ENCODE peak calls at places on chromosome 11, in four cellular contexts. Q is fibroblast of lung, Y is choroid plexus epithelial cell, N is endothelial cell. T is an unnamed sample.

GRCh38 chr11:116234989-116235567 is 537.7 kb downstream of the BUD13 start:
- DNase-seq in Q (no peak), Y (no peak), N (no peak), T (no peak)

GRCh38 chr11:13321431-13321830 is 43.8 kb downstream of the BMAL1 start:
- DNase-seq in Q (no peak), Y (no peak), N (no peak), T (no peak)

GRCh38 chr11:40129276-40129675 is 1330.2 kb downstream of the LRRC4C start:
- DNase-seq in Q (no peak), Y (peak; percentile 5), N (no peak), T (no peak)

GRCh38 chr11:44851496-44851895 is 99.2 kb downstream of the TP53I11 start:
- DNase-seq in Q (no peak), Y (no peak), N (no peak), T (no peak)

GRCh38 chr11:113632981-113633380 is 73.1 kb downstream of the TMPRSS5 start:
- DNase-seq in Q (peak; percentile 63), Y (peak; percentile 32), N (no peak), T (no peak)

GRCh38 chr11:69509846-69510390 is 28.5 kb downstream of the LINC01488 start:
- DNase-seq in Q (no peak), Y (no peak), N (no peak), T (no peak)

GRCh38 chr11:124481365-124482323 is 36.1 kb upstream of the OR8B8 start:
- DNase-seq in Q (peak; percentile 66), Y (peak; percentile 80), N (peak; percentile 44), T (peak; percentile 7)

GRCh38 chr11:68976563-68976962 is 4.2 kb downstream of the MRGPRD start:
- DNase-seq in Q (no peak), Y (no peak), N (no peak), T (no peak)

GRCh38 chr11:96154802-96155520 is 188.0 kb downstream of the MAML2 start:
- DNase-seq in Q (peak; percentile 88), Y (peak; percentile 70), N (no peak), T (no peak)

GRCh38 chr11:64284962-64285884 is at the start of gene GPR137:
- DNase-seq in Q (peak; percentile 61), Y (peak; percentile 65), N (peak; percentile 91), T (peak; percentile 89)

GRCh38 chr11:86162257-86162656 is 82.3 kb upstream of the EED start:
- DNase-seq in Q (peak; percentile 92), Y (peak; percentile 87), N (no peak), T (no peak)

GRCh38 chr11:28243596-28243995 is 135.4 kb downstream of the METTL15 start:
- DNase-seq in Q (peak; percentile 17), Y (no peak), N (no peak), T (no peak)

GRCh38 chr11:115153135-115153534 is 351.1 kb downstream of the CADM1 start:
- DNase-seq in Q (peak; percentile 38), Y (peak; percentile 48), N (no peak), T (no peak)

GRCh38 chr11:95086116-95086515 is 3.5 kb upstream of the ENDOD1 start:
- DNase-seq in Q (no peak), Y (no peak), N (no peak), T (no peak)

GRCh38 chr11:83292709-83293435 is 6.7 kb upstream of the CCDC90B start:
- DNase-seq in Q (peak; percentile 66), Y (peak; percentile 86), N (peak; percentile 53), T (peak; percentile 48)

GRCh38 chr11:35953081-35953480 is 9.2 kb downstream of the LDLRAD3 start:
- DNase-seq in Q (peak; percentile 19), Y (no peak), N (no peak), T (no peak)

GRCh38 chr11:69126286-69126685 is 29.4 kb upstream of the SMIM38 start:
- DNase-seq in Q (no peak), Y (no peak), N (no peak), T (no peak)

GRCh38 chr11:34570584-34570983 is 50.3 kb upstream of the EHF start:
- DNase-seq in Q (peak; percentile 80), Y (peak; percentile 17), N (no peak), T (peak; percentile 15)

GRCh38 chr11:86288776-86289507 is 13.1 kb upstream of the HIKESHI start:
- DNase-seq in Q (peak; percentile 8), Y (no peak), N (no peak), T (peak; percentile 48)

GRCh38 chr11:31806944-31807790 is 4.0 kb downstream of the PAX6 start:
- DNase-seq in Q (peak; percentile 23), Y (no peak), N (no peak), T (no peak)

GRCh38 chr11:94737171-94737611 is 31.0 kb upstream of the AMOTL1 start:
- DNase-seq in Q (peak; percentile 72), Y (peak; percentile 64), N (no peak), T (no peak)

GRCh38 chr11:8259316-8259995 is 4.2 kb downstream of the LMO1 start:
- DNase-seq in Q (no peak), Y (no peak), N (no peak), T (no peak)

GRCh38 chr11:58067685-58068084 is 36.9 kb downstream of the OR6Q1 start:
- DNase-seq in Q (peak; percentile 55), Y (no peak), N (no peak), T (no peak)

GRCh38 chr11:79670846-79671245 is 230.0 kb upstream of the TENM4 start:
- DNase-seq in Q (no peak), Y (no peak), N (no peak), T (no peak)

GRCh38 chr11:64164392-64165312 is 1.3 kb downstream of the MACROD1 start:
- DNase-seq in Q (no peak), Y (no peak), N (no peak), T (no peak)

GRCh38 chr11:9639099-9639498 is 24.8 kb upstream of the SWAP70 start:
- DNase-seq in Q (no peak), Y (no peak), N (no peak), T (no peak)

GRCh38 chr11:73389134-73389525 is 12.9 kb downstream of the RELT start:
- DNase-seq in Q (no peak), Y (peak; percentile 53), N (no peak), T (no peak)

GRCh38 chr11:79472736-79473536 is 32.1 kb upstream of the TENM4 start:
- DNase-seq in Q (no peak), Y (no peak), N (no peak), T (no peak)

GRCh38 chr11:61904539-61905048 is 12.8 kb downstream of the RAB3IL1 start:
- DNase-seq in Q (no peak), Y (no peak), N (no peak), T (peak; percentile 31)

DNA sequence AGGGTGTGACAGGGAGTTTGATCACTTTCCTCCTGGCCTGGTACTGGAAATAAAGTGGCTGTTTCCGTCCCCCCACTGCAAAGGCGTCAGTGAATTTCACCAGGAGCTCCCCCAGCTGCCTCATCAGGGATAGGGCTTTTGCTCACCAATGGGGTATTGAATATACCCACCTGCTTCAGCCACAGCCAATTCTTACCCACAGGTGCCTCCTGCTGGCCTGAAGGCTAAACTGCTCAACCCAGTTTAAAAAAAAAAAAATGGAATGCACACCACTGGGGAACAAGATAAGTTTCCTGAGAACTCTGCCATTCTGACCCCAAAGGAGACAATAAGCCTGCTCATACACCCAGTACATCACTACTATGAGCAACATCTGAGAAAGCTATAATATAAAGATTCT is 65.3 kb upstream of the MS4A8 start:
- DNase-seq in Q (no peak), Y (peak; percentile 1), N (peak; percentile 27), T (peak; percentile 5)
- TF ChIP-seq CTCF in Q (no peak), Y (peak; percentile 34), N (peak; percentile 66), T (no peak)

DNA sequence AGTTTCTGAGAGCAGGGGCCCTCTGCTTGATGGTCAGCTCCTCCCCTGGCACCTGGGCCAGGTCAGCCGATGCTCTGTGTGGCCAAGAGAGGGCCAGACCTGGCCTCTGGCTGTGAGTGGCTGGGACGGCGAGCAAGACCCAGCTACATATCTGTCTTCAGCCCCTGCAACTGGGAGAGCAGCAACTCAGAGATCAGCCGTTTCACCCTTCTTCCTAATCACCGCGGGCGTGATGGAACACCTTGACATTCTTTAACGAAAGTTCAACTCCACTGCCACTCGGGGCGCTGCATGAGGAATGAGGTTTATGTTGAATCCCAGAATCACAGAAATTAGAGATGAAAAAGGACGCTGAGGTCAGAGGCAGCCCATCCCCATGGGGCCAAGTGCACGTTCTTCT is 195.9 kb downstream of the TRIM29 start:
- DNase-seq in Q (no peak), Y (no peak), N (no peak), T (no peak)
- TF ChIP-seq CTCF in Q (no peak), Y (peak; percentile 8), N (no peak), T (no peak)

GRCh38 chr11:66834539-66834845 is 8.7 kb upstream of the RCE1 start:
- DNase-seq in Q (no peak), Y (no peak), N (no peak), T (no peak)
- TF ChIP-seq CTCF in Q (no peak), Y (no peak), N (peak; percentile 47), T (no peak)

DNA sequence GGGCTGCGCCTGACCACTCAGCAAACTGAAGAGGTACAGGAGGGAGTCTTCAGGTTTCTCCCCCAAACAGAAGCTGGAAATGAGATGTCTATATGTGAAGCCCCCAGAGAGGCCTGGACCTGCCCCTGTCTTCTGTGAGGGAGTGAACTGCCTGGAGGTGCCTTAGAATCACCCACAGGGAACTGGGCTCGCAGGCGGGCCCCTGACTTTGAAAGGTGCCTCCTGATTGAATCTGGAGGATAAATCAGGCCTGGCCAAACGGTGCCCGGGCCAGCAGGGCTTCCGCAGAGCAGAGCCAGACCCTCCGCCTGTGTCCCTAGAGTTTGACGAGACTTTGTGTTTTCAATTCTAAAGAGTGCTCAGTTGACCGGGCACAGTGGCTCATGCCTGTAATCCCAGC is 18.4 kb downstream of the TSSC4 start:
- DNase-seq in Q (no peak), Y (no peak), N (no peak), T (no peak)
- TF ChIP-seq CTCF in Q (no peak), Y (no peak), N (no peak), T (no peak)

GRCh38 chr11:14698771-14699170 is 55.2 kb downstream of the PDE3B start:
- DNase-seq in Q (no peak), Y (no peak), N (no peak), T (no peak)

GRCh38 chr11:14702760-14703159 is 59.2 kb downstream of the PDE3B start:
- DNase-seq in Q (no peak), Y (no peak), N (no peak), T (no peak)

GRCh38 chr11:14700593-14700992 is 57.0 kb downstream of the PDE3B start:
- DNase-seq in Q (no peak), Y (no peak), N (no peak), T (no peak)

GRCh38 chr11:14703731-14704130 is 60.1 kb downstream of the PDE3B start:
- DNase-seq in Q (no peak), Y (no peak), N (no peak), T (no peak)
- TF ChIP-seq CTCF in Q (no peak), Y (no peak), N (no peak), T (no peak)

GRCh38 chr11:134486106-134486505 is 74.1 kb upstream of the B3GAT1 start:
- DNase-seq in Q (no peak), Y (no peak), N (no peak), T (no peak)
- TF ChIP-seq CTCF in Q (no peak), Y (no peak), N (no peak), T (no peak)